ENCODE peak calls at places on chromosomes 11 and 22, in nine cellular contexts. S is fibroblast of mammary gland, Y is astrocyte of the spinal cord, A is brain microvascular endothelial cell, N is adrenal gland, J is HepG2, F is fibroblast of pulmonary artery, O is MCF 10A, V is fibroblast of lung. I is an unnamed sample.

GRCh38 chr11:127247261-127247660 is 246.7 kb upstream of the KIRREL3 start:
- DNase-seq in O (peak; percentile 11), F (no peak), N (no peak), Y (no peak), J (no peak), V (no peak), A (no peak), S (no peak), I (no peak)

GRCh38 chr11:105208038-105208437 is 68.5 kb upstream of the CARD18 start:
- DNase-seq in A (no peak), S (no peak), N (no peak), O (no peak), J (no peak), Y (no peak), F (no peak), V (no peak), I (no peak)

GRCh38 chr11:63871962-63872832 is 33.3 kb downstream of the MARK2 start:
- DNase-seq in Y (peak; percentile 89), J (peak; percentile 96), V (peak; percentile 91), S (peak; percentile 95), N (peak; percentile 97), O (peak; percentile 97), A (peak; percentile 87), F (peak; percentile 94), I (peak; percentile 83)

GRCh38 chr11:128548655-128549255 is 38.6 kb downstream of the ETS1 start:
- DNase-seq in S (peak; percentile 48), F (peak; percentile 56), Y (no peak), A (no peak), O (no peak), V (peak; percentile 80), N (peak; percentile 77), J (no peak), I (no peak)

GRCh38 chr11:117818036-117818858 is 6.3 kb downstream of the FXYD2 start:
- DNase-seq in N (peak; percentile 74), F (peak; percentile 53), J (no peak), S (no peak), O (peak; percentile 67), A (peak; percentile 31), V (peak; percentile 31), Y (peak; percentile 37), I (no peak)

GRCh38 chr22:36565686-36566085 is 36.7 kb upstream of the EIF3D start:
- DNase-seq in N (no peak), J (no peak), Y (no peak), A (no peak), O (peak; percentile 45), V (no peak), F (no peak), S (peak; percentile 17), I (no peak)

GRCh38 chr22:46352691-46353386 is 17.3 kb downstream of the TRMU start:
- DNase-seq in F (peak; percentile 11), N (peak; percentile 86), V (no peak), O (peak; percentile 78), S (peak; percentile 40), A (peak; percentile 14), Y (peak; percentile 45), J (no peak), I (peak; percentile 75)

GRCh38 chr11:844693-845644 is 2.3 kb downstream of the TSPAN4 start:
- DNase-seq in S (peak; percentile 94), Y (peak; percentile 92), V (peak; percentile 98), F (peak; percentile 96), N (peak; percentile 89), A (no peak), O (peak; percentile 93), J (peak; percentile 88), I (peak; percentile 62)

GRCh38 chr11:96472085-96472484 is 82.3 kb downstream of the JRKL start:
- DNase-seq in N (no peak), V (no peak), S (no peak), A (no peak), J (no peak), O (no peak), Y (no peak), F (no peak), I (no peak)

GRCh38 chr11:924406-925157 is 1.1 kb upstream of the AP2A2 start:
- DNase-seq in J (no peak), S (no peak), F (no peak), N (no peak), V (no peak), O (no peak), Y (no peak), A (no peak), I (no peak)

GRCh38 chr11:130945945-130946344 is 29.7 kb upstream of the SNX19 start:
- DNase-seq in Y (peak; percentile 67), A (peak; percentile 77), O (peak; percentile 52), S (peak; percentile 97), V (peak; percentile 74), J (no peak), N (peak; percentile 56), F (peak; percentile 81), I (no peak)

GRCh38 chr22:17116931-17117330 is 4.2 kb downstream of the TMEM121B start:
- DNase-seq in O (no peak), J (no peak), A (no peak), F (no peak), V (no peak), Y (no peak), N (no peak), S (no peak), I (no peak)

GRCh38 chr11:131511794-131512193 is 141.4 kb downstream of the NTM start:
- DNase-seq in J (peak; percentile 27), O (no peak), Y (no peak), N (no peak), A (peak; percentile 3), V (no peak), S (peak; percentile 10), F (no peak), I (no peak)

GRCh38 chr11:102225689-102226562 is 91.4 kb upstream of the BIRC3 start:
- DNase-seq in V (peak; percentile 90), J (peak; percentile 28), O (peak; percentile 71), A (peak; percentile 97), S (peak; percentile 96), F (peak; percentile 88), Y (peak; percentile 97), N (no peak), I (peak; percentile 24)

DNA sequence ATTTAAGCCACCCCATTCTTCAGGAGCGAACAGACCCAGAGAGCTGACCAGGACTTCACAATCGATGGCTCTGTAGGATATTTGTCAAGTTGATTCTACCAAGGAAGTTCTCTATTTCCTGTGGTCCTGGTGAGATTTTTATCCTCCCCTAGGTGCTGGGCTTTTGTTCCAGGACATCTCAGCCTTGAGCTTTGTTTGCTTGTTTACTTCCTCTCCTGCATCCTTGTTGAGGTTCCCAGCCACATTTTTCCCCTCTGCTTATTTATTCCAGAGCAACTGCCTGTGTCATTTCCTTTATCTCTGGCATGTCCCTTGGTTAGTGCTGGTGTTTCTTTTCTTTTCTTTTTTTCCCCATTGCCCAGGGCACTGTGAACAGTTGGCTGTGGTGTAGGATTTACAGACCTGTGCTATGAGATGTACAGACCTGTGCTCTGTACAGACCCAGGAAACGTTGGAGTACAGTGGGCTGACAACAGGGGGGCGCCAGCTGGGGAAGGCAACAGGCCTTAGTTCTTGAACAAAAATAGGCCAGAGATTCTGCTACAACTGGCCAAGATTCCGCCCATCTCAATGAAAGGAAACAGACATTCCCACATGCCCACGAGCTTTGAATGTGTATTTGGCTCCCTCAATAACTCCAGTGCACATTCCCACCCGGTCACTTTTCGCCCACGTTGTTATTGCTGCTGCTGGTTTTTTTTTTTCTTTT is 235.9 kb upstream of the DDI1 start:
- DNase-seq in A (no peak), O (no peak), F (peak; percentile 86), S (no peak), V (no peak), J (no peak), N (peak; percentile 52), Y (no peak), I (no peak)
- TF ChIP-seq CTCF in A (peak; percentile 19), O (no peak), F (peak; percentile 21), S (no peak), V (no peak), J (no peak), N (no peak), Y (no peak), I (no peak)

DNA sequence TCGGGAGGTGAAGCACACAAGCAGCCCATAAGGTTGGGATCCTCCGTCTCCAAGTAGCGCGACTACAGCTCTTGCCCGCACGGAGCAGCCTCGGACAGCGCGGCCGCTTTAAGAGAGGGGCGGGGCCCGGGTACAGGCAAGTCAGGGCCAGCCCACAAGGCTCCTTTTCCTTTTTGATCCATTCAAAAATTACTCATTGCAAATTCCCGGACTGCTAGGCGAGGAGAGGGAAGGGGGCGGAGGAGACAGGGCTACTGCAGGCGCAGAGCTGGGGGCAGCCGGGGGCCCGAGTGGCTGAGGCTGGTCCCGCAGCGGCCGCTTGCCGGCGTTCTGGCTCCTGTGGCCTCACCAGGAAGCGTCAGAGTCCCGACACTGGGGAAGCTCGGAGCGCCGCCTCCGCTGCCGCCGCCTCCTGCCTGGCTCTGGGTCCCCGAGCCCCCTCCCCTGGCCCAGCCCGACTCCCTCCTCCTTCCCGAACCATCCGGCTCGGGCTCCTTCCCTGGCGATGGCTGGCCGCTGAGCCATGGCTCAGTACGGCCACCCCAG is at the start of gene UBASH3B:
- DNase-seq in S (peak; percentile 86), Y (peak; percentile 93), F (peak; percentile 88), A (peak; percentile 89), V (peak; percentile 88), J (peak; percentile 47), N (peak; percentile 87), O (peak; percentile 90), I (peak; percentile 80)
- TF ChIP-seq CTCF in S (no peak), Y (no peak), F (no peak), A (peak; percentile 12), V (peak; percentile 4), J (peak; percentile 27), N (no peak), O (no peak), I (no peak)

GRCh38 chr11:123577081-123577598 is 77.3 kb downstream of the SCN3B start:
- DNase-seq in J (peak; percentile 16), O (peak; percentile 54), Y (peak; percentile 46), F (peak; percentile 64), N (peak; percentile 86), A (peak; percentile 44), S (peak; percentile 42), V (peak; percentile 35), I (peak; percentile 72)
- TF ChIP-seq CTCF in J (peak; percentile 84), O (peak; percentile 82), Y (peak; percentile 92), F (peak; percentile 92), N (peak; percentile 94), A (peak; percentile 94), S (peak; percentile 83), V (peak; percentile 94), I (peak; percentile 81)

GRCh38 chr22:20437253-20438065 is at the start of gene SCARF2:
- DNase-seq in F (peak; percentile 62), S (no peak), N (no peak), O (no peak), Y (peak; percentile 64), J (no peak), A (no peak), V (peak; percentile 57), I (no peak)

GRCh38 chr22:20439556-20439927 is 1.9 kb upstream of the SCARF2 start:
- DNase-seq in J (no peak), Y (no peak), S (no peak), V (no peak), F (no peak), N (no peak), A (no peak), O (no peak), I (no peak)

GRCh38 chr22:20439928-20440575 is 2.4 kb upstream of the SCARF2 start:
- DNase-seq in V (no peak), O (no peak), Y (no peak), N (no peak), A (no peak), J (no peak), F (no peak), S (no peak), I (no peak)

GRCh38 chr22:20438066-20438677 is 547 bp upstream of the SCARF2 start:
- DNase-seq in F (peak; percentile 30), V (peak; percentile 46), J (no peak), N (no peak), S (no peak), A (no peak), Y (peak; percentile 61), O (no peak), I (no peak)

GRCh38 chr22:20438678-20439492 is 1.3 kb upstream of the SCARF2 start:
- DNase-seq in V (no peak), J (peak; percentile 37), N (no peak), S (no peak), A (no peak), O (no peak), Y (no peak), F (peak; percentile 18), I (no peak)
- TF ChIP-seq CTCF in V (peak; percentile 26), J (peak; percentile 53), N (no peak), S (peak; percentile 30), A (peak; percentile 40), O (no peak), Y (peak; percentile 28), F (peak; percentile 29), I (no peak)